ENCODE peak calls at places on chromosomes 7 and 10, in eight cellular contexts. A, Y, M, C, J, H, F and T are unnamed samples.

GRCh38 chr7:102117743-102118142 is 168.9 kb upstream of the SH2B2 start:
- DNase-seq in Y (peak), M (no peak), A (no peak), F (no peak), C (no peak), H (no peak), J (no peak), T (no peak)

GRCh38 chr7:116258734-116259133 is 48.4 kb downstream of the TES start:
- DNase-seq in H (no peak), A (peak), M (no peak), C (peak), J (peak), F (peak), Y (peak), T (peak)

GRCh38 chr7:48033922-48034321 is 1.4 kb upstream of the C7orf57 start:
- DNase-seq in Y (no peak), M (no peak), A (no peak), H (no peak), C (no peak), J (no peak), F (no peak), T (no peak)

GRCh38 chr7:156816943-156817572 is 75.9 kb downstream of the LMBR1 start:
- DNase-seq in A (no peak), C (no peak), M (no peak), Y (peak), J (no peak), H (no peak), F (peak), T (peak)

GRCh38 chr10:97701438-97702064 is 12.0 kb upstream of the MARVELD1 start:
- DNase-seq in J (peak), H (no peak), M (no peak), F (peak), C (peak), A (peak), Y (peak), T (peak)

GRCh38 chr10:28922861-28923260 is 245.5 kb downstream of the BAMBI start:
- DNase-seq in M (no peak), Y (no peak), J (no peak), C (no peak), A (no peak), H (no peak), F (no peak), T (no peak)

GRCh38 chr10:76150139-76150885 is 718.9 kb downstream of the LRMDA start:
- DNase-seq in C (no peak), H (no peak), M (no peak), Y (no peak), J (peak), A (peak), F (peak), T (peak)

GRCh38 chr10:129764011-129764900 is 199.8 kb downstream of the EBF3 start:
- DNase-seq in A (no peak), C (no peak), J (no peak), Y (no peak), F (no peak), M (no peak), H (no peak), T (no peak)

GRCh38 chr7:130736298-130736900 is 2.4 kb upstream of the KLF14 start:
- DNase-seq in F (no peak), J (no peak), A (no peak), H (no peak), M (no peak), Y (no peak), C (no peak), T (no peak)

GRCh38 chr10:48900296-48900695 is 39.3 kb downstream of the LRRC18 start:
- DNase-seq in A (no peak), F (no peak), H (no peak), Y (no peak), J (no peak), C (no peak), M (no peak), T (no peak)

GRCh38 chr7:3106353-3106752 is 62.7 kb upstream of the CARD11 start:
- DNase-seq in C (no peak), A (no peak), H (no peak), Y (no peak), M (no peak), J (no peak), F (no peak), T (no peak)

GRCh38 chr10:99758241-99758891 is 24.1 kb upstream of the ABCC2 start:
- DNase-seq in F (no peak), A (no peak), Y (no peak), H (no peak), C (no peak), M (no peak), J (no peak), T (no peak)

GRCh38 chr10:43377393-43377883 is 6.0 kb downstream of the FXYD4 start:
- DNase-seq in F (no peak), C (no peak), Y (no peak), H (no peak), J (no peak), M (no peak), A (no peak), T (no peak)

GRCh38 chr10:32417906-32418547 is 27.9 kb upstream of the CCDC7 start:
- DNase-seq in A (peak), M (no peak), Y (peak), J (no peak), H (no peak), C (no peak), F (no peak), T (no peak)

GRCh38 chr10:132329565-132330485 is 2.2 kb upstream of the LRRC27 start:
- DNase-seq in Y (no peak), A (no peak), M (no peak), H (no peak), F (no peak), J (no peak), C (peak), T (no peak)

GRCh38 chr7:76077435-76077834 is 29.5 kb downstream of the MDH2 start:
- DNase-seq in M (no peak), C (no peak), A (no peak), H (no peak), Y (no peak), J (no peak), F (no peak), T (peak)

GRCh38 chr7:157355784-157356511 is 19.1 kb downstream of the DNAJB6 start:
- DNase-seq in M (no peak), J (no peak), Y (no peak), A (no peak), F (peak), C (no peak), H (no peak), T (no peak)

GRCh38 chr7:147861058-147861716 is 729.4 kb upstream of the C7orf33 start:
- DNase-seq in F (no peak), A (no peak), Y (peak), J (no peak), M (no peak), H (no peak), C (no peak), T (no peak)

GRCh38 chr10:96118604-96119450 is 11.3 kb upstream of the ZNF518A start:
- DNase-seq in F (no peak), J (no peak), C (no peak), H (no peak), M (no peak), A (no peak), Y (no peak), T (peak)

GRCh38 chr10:314871-315270 is 179.6 kb downstream of the ZMYND11 start:
- DNase-seq in M (no peak), C (no peak), J (no peak), Y (no peak), H (no peak), F (no peak), A (no peak), T (no peak)

GRCh38 chr10:5198386-5198785 is 1.7 kb downstream of the AKR1C4 start:
- DNase-seq in M (no peak), C (no peak), Y (no peak), J (no peak), H (no peak), F (no peak), A (no peak), T (no peak)

GRCh38 chr7:158548726-158549125 is 38.9 kb downstream of the PTPRN2 start:
- DNase-seq in C (no peak), H (no peak), F (no peak), A (no peak), J (no peak), Y (no peak), M (no peak), T (no peak)

GRCh38 chr10:127195571-127196226 is 692 bp downstream of the INSYN2A start:
- DNase-seq in A (no peak), J (peak), M (peak), H (no peak), F (peak), Y (no peak), C (no peak), T (no peak)

GRCh38 chr7:12303507-12303906 is 92.4 kb downstream of the TMEM106B start:
- DNase-seq in M (no peak), Y (no peak), F (no peak), H (no peak), C (no peak), J (no peak), A (no peak), T (peak)

GRCh38 chr10:72087392-72087968 is 871 bp downstream of the SPOCK2 start:
- DNase-seq in A (no peak), Y (no peak), M (no peak), H (no peak), F (no peak), C (peak), J (no peak), T (no peak)

GRCh38 chr7:93146036-93146435 is 2.1 kb downstream of the SAMD9L start:
- DNase-seq in H (no peak), J (no peak), M (no peak), A (no peak), F (no peak), Y (no peak), C (no peak), T (no peak)

GRCh38 chr10:10630281-10630680 is 387.4 kb upstream of the CELF2 start:
- DNase-seq in M (no peak), Y (no peak), F (no peak), J (no peak), H (no peak), A (no peak), C (no peak), T (no peak)

GRCh38 chr7:28626191-28626590 is 213.9 kb downstream of the CREB5 start:
- DNase-seq in A (no peak), J (no peak), C (no peak), M (no peak), Y (no peak), F (no peak), H (no peak), T (no peak)